ENCODE peak calls at places on chromosome 18, in seven cellular contexts. G, F, O, D, A, M and Y are unnamed samples.

GRCh38 chr18:57054891-57055290 is 92.0 kb upstream of the BOD1L2 start:
- DNase-seq in M (no peak), D (no peak), G (no peak), A (no peak), O (no peak), F (no peak), Y (no peak)

GRCh38 chr18:21996261-21996892 is 173.0 kb upstream of the GATA6 start:
- DNase-seq in A (no peak), F (no peak), M (no peak), G (no peak), D (no peak), O (no peak), Y (peak; percentile 44)

GRCh38 chr18:54829856-54830255 is 1.6 kb downstream of the RAB27B start:
- DNase-seq in D (no peak), A (no peak), O (no peak), M (no peak), G (no peak), F (no peak), Y (peak; percentile 49)

GRCh38 chr18:76490701-76491171 is 4.3 kb downstream of the ZNF516 start:
- DNase-seq in A (no peak), G (peak; percentile 32), F (no peak), D (peak; percentile 87), M (no peak), O (no peak), Y (no peak)

GRCh38 chr18:11121426-11121825 is 27.9 kb downstream of the PIEZO2 start:
- DNase-seq in A (no peak), F (no peak), G (peak; percentile 68), D (no peak), M (no peak), O (peak; percentile 11), Y (peak; percentile 74)

GRCh38 chr18:35189510-35189909 is 51.3 kb upstream of the ZNF397 start:
- DNase-seq in M (no peak), G (no peak), A (no peak), O (no peak), F (peak; percentile 78), D (no peak), Y (no peak)

GRCh38 chr18:79868168-79868784 is 70.5 kb downstream of the KCNG2 start:
- DNase-seq in A (no peak), M (no peak), D (peak; percentile 63), O (no peak), G (no peak), F (peak; percentile 21), Y (no peak)

GRCh38 chr18:66560092-66560491 is 43.8 kb downstream of the CDH19 start:
- DNase-seq in D (no peak), G (no peak), O (no peak), F (no peak), A (no peak), M (peak; percentile 58), Y (peak; percentile 3)

GRCh38 chr18:58847383-58848071 is 17.1 kb upstream of the ZNF532 start:
- DNase-seq in F (no peak), A (peak; percentile 36), O (no peak), M (no peak), G (no peak), D (no peak), Y (no peak)